ENCODE peak calls at places on chromosomes 7 and 10, in ten cellular contexts. X is SK-N-SH, F is endothelial cell of umbilical vein, H is stomach, R is H1, V is upper lobe of left lung, P is K562, Q is GM12878, G is HCT116, M is HepG2. S is an unnamed sample.

GRCh38 chr7:135769403-135769802 is 20.8 kb upstream of the FAM180A start:
- DNase-seq in H (no peak), R (peak; percentile 3), Q (no peak), P (no peak), X (no peak), V (no peak), M (no peak), G (no peak), F (no peak), S (no peak)

GRCh38 chr7:41046221-41046761 is 656.6 kb downstream of the INHBA start:
- DNase-seq in F (no peak), G (no peak), X (no peak), H (no peak), P (no peak), M (no peak), V (no peak), Q (no peak), R (peak; percentile 22), S (no peak)

GRCh38 chr10:60827791-60828488 is 49.7 kb downstream of the CDK1 start:
- DNase-seq in V (no peak), G (no peak), F (peak; percentile 98), R (no peak), H (no peak), Q (no peak), X (no peak), M (peak; percentile 22), P (no peak), S (no peak)

GRCh38 chr10:103180491-103180890 is 12.6 kb downstream of the NT5C2 start:
- DNase-seq in V (no peak), Q (no peak), M (no peak), R (no peak), H (no peak), G (no peak), F (no peak), P (no peak), X (no peak), S (no peak)

GRCh38 chr10:8456386-8456785 is 401.9 kb downstream of the GATA3 start:
- DNase-seq in V (no peak), Q (no peak), M (no peak), P (no peak), F (no peak), H (no peak), X (no peak), R (no peak), G (no peak), S (no peak)

GRCh38 chr7:140640727-140641531 is at the start of gene DENND2A:
- DNase-seq in V (peak; percentile 94), R (peak; percentile 86), Q (no peak), G (no peak), F (peak; percentile 20), H (peak; percentile 53), M (no peak), X (peak; percentile 99), P (peak; percentile 56), S (no peak)

GRCh38 chr7:146902728-146903127 is 786.1 kb downstream of the CNTNAP2 start:
- DNase-seq in M (no peak), R (no peak), G (no peak), P (no peak), F (no peak), H (no peak), Q (no peak), X (no peak), V (no peak), S (no peak)

GRCh38 chr10:87578160-87578559 is 73.5 kb downstream of the MINPP1 start:
- DNase-seq in X (no peak), G (no peak), R (no peak), V (no peak), P (no peak), M (no peak), F (no peak), Q (no peak), H (no peak), S (no peak)

GRCh38 chr7:32892521-32893224 is 1.1 kb upstream of the KBTBD2 start:
- DNase-seq in G (peak; percentile 4), M (no peak), X (peak; percentile 51), F (peak; percentile 91), V (peak; percentile 85), H (peak; percentile 36), Q (no peak), R (no peak), P (peak; percentile 17), S (no peak)

GRCh38 chr7:5532520-5533335 is 109.1 kb upstream of the TNRC18 start:
- DNase-seq in V (peak; percentile 86), F (no peak), M (peak; percentile 66), Q (peak; percentile 82), G (no peak), P (peak; percentile 40), X (peak; percentile 27), R (peak; percentile 69), H (peak; percentile 78), S (no peak)

GRCh38 chr7:69677054-69677847 is 79.0 kb downstream of the AUTS2 start:
- DNase-seq in X (no peak), M (no peak), R (no peak), P (no peak), H (no peak), V (no peak), Q (no peak), G (no peak), F (no peak), S (peak; percentile 1)

GRCh38 chr10:116098411-116099019 is 174.5 kb downstream of the GFRA1 start:
- DNase-seq in F (no peak), G (no peak), Q (no peak), H (no peak), P (no peak), X (no peak), V (no peak), R (no peak), M (no peak), S (no peak)

GRCh38 chr7:155644971-155645509 is 579 bp downstream of the RBM33 start:
- DNase-seq in G (no peak), X (peak; percentile 80), P (peak; percentile 58), H (peak; percentile 32), M (peak; percentile 22), R (no peak), F (peak; percentile 60), V (no peak), Q (no peak), S (no peak)

GRCh38 chr7:75962607-75963382 is 31.6 kb downstream of the TMEM120A start:
- DNase-seq in G (no peak), V (no peak), Q (no peak), R (no peak), F (peak; percentile 74), X (peak; percentile 68), M (peak; percentile 79), P (no peak), H (no peak), S (no peak)
- TF ChIP-seq POLR2AphosphoS5 in G (no peak), V (peak; percentile 15), Q (no peak), R (no peak), F (no peak), X (no peak), M (no peak), P (no peak), H (peak; percentile 13), S (no peak)

DNA sequence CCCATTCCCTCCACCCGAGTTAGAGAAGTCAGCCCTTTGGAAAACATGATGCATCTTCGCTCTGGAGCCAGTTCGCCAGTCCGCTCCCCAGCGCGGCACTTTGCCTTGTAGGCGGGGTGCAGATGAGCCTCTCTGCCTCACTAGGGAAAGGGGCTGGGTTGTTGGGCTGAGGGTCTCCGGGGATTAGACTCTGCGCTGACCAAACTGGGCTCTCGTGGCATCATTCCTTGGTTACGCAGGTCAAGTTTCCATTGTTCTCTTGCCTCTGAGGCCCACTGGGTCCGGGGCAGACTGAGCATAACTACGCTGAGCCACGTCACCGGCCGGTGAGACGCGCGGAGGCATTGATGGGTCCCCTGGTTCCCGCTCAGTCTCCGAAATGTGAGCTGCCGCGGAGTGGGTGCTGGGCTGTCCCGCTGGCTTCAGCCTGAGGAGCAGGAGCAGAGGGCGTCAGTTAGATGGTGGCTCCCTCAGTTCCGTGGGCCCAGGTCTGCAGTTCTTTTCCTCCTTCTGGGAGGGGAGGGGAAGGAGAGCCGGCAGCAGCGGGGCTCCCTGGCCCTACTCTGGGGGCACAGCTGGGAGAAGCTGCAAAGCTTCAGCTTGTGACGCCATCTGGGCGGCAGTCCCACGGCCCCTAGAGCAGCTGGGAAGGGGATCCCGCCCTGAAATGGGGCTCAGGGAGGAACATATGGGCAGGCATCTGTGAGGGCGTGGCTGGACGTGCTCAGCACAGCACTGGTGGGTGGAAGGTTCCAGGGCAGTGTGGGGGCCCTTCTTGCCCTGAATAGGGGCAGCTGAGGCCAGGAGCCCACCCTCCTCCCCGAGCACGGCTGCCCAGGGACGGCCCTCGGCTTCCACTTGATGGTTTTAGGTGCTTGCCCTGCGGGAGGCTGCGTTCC is 121.2 kb upstream of the BTBD16 start:
- DNase-seq in R (no peak), Q (no peak), F (no peak), G (no peak), X (no peak), V (peak; percentile 82), P (no peak), M (no peak), H (no peak), S (no peak)
- H3K4me1 ChIP-seq in R (peaks cover 4% of the 10 kb centered on the region), Q (no peaks in the 10 kb centered on the region), F (peaks cover 22% of the 10 kb centered on the region), G (peaks cover 7% of the 10 kb centered on the region), X (peaks cover 23% of the 10 kb centered on the region), V (peaks cover 27% of the 10 kb centered on the region), P (no peaks in the 10 kb centered on the region), M (peaks cover 15% of the 10 kb centered on the region), H (peaks cover 22% of the 10 kb centered on the region), S (peaks cover 4% of the 10 kb centered on the region)

GRCh38 chr10:19412531-19412930 is 363.9 kb downstream of the MALRD1 start:
- DNase-seq in P (no peak), G (no peak), H (no peak), M (peak; percentile 16), Q (no peak), V (no peak), X (peak; percentile 19), R (no peak), F (no peak), S (no peak)
- TF ChIP-seq CTCF in P (no peak), G (no peak), H (no peak), M (peak; percentile 48), Q (peak; percentile 37), V (no peak), X (peak; percentile 56), R (peak; percentile 53), F (no peak), S (peak; percentile 25)

GRCh38 chr7:74483402-74484336 is 30.0 kb downstream of the GTF2IRD1 start:
- DNase-seq in Q (no peak), X (no peak), R (no peak), G (no peak), P (no peak), H (no peak), F (no peak), V (no peak), M (no peak), S (no peak)
- TF ChIP-seq POLR2AphosphoS5 in Q (no peak), X (no peak), R (no peak), G (no peak), P (no peak), H (no peak), F (no peak), V (no peak), M (no peak), S (no peak)

DNA sequence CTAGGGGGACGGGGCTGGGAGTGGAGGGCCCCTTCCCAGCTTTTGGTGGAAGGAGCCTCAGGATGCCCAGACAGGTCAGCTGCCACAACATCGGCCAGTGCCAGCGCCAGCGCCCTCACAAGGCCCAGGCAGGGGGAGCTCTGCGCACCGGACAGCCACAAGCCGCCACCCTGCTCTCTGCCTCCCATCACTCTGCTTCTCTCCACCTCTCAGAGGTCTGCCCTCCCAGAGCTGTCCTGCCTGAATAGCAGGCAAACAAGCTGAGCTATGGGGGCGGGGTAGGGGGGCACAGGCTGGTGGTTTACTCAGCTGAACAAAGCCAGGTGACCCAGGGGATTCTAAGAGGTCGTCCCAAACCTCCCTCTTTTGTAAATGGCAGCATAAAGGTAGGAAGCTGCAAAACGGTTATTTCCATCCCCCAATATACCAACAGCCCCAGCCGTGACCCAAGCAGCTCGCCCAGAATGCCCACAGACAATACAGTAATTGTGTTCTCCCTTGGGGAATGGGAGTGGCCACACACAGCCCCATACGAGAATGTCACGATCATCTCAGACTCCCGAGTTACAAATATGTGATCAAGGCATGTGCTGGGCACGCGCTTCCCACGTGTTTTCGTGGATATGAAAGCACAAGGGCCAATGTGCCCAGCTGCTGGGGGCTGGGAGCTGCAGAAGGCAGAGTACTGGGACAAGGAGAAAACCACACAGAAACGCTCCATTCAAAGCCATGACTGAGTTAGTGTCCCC is 19.7 kb downstream of the FAM53B start:
- DNase-seq in V (no peak), R (no peak), X (no peak), P (no peak), M (peak; percentile 72), G (no peak), Q (no peak), F (no peak), H (peak; percentile 62), S (no peak)
- H3K4me1 ChIP-seq in V (peaks cover 86% of the 10 kb centered on the region), R (peaks cover 2% of the 10 kb centered on the region), X (peaks cover 21% of the 10 kb centered on the region), P (peaks cover 10% of the 10 kb centered on the region), M (peaks cover 50% of the 10 kb centered on the region), G (peaks cover 18% of the 10 kb centered on the region), Q (peaks cover 73% of the 10 kb centered on the region), F (peaks cover 13% of the 10 kb centered on the region), H (peaks cover 63% of the 10 kb centered on the region), S (peaks cover 27% of the 10 kb centered on the region)